ENCODE peak calls at places on chromosomes 4 and X, in nine cellular contexts. C is ovary, G is tibial artery, N is stomach, X is brain microvascular endothelial cell, F is MCF 10A, U is neural crest cell, W is A673, R is endothelial cell. P is an unnamed sample.

GRCh38 chr4:23225564-23225963 is 532.8 kb downstream of the GBA3 start:
- DNase-seq in G (no peak), R (no peak), F (no peak), C (no peak), N (no peak), X (no peak), W (no peak), U (no peak), P (no peak)

GRCh38 chrX:107968623-107969022 is 13.5 kb downstream of the TEX13B start:
- DNase-seq in F (no peak), N (no peak), X (no peak), C (no peak), W (no peak), U (no peak), G (no peak), R (no peak), P (no peak)

GRCh38 chr4:13054410-13054970 is 429.6 kb downstream of the RAB28 start:
- DNase-seq in R (no peak), C (no peak), N (no peak), F (peak; percentile 67), U (no peak), W (no peak), G (peak; percentile 21), X (no peak), P (no peak)

GRCh38 chr4:41644288-41644914 is 104.1 kb downstream of the PHOX2B start:
- DNase-seq in U (peak; percentile 92), X (peak; percentile 14), C (peak; percentile 87), R (peak; percentile 93), N (peak; percentile 78), F (no peak), W (peak; percentile 79), G (peak; percentile 61), P (no peak)

GRCh38 chr4:153083447-153083921 is 120.8 kb upstream of the TRIM2 start:
- DNase-seq in U (peak; percentile 61), W (peak; percentile 88), N (peak; percentile 69), R (peak; percentile 57), F (peak; percentile 83), C (peak; percentile 40), X (peak; percentile 76), G (no peak), P (no peak)

GRCh38 chr4:79852305-79852730 is 220.7 kb downstream of the ANTXR2 start:
- DNase-seq in U (no peak), N (no peak), R (no peak), G (peak; percentile 20), W (peak; percentile 18), C (no peak), F (peak; percentile 50), X (peak; percentile 14), P (no peak)

GRCh38 chrX:40867352-40867751 is 132.0 kb upstream of the MED14 start:
- DNase-seq in N (no peak), X (no peak), G (no peak), U (no peak), R (no peak), C (no peak), F (peak; percentile 81), W (peak; percentile 40), P (no peak)

GRCh38 chrX:112834016-112834855 is 6.4 kb downstream of the AMOT start:
- DNase-seq in U (no peak), C (no peak), F (no peak), G (no peak), X (peak; percentile 1), W (peak; percentile 60), R (no peak), N (no peak), P (no peak)

GRCh38 chr4:183532823-183533222 is 28.0 kb downstream of the ING2 start:
- DNase-seq in N (no peak), C (no peak), F (peak; percentile 34), X (peak; percentile 28), G (no peak), R (no peak), W (no peak), U (no peak), P (no peak)

GRCh38 chr4:41400296-41400695 is 137.7 kb upstream of the LIMCH1 start:
- DNase-seq in R (no peak), W (no peak), X (no peak), N (no peak), G (no peak), C (no peak), F (no peak), U (no peak), P (no peak)

GRCh38 chr4:21139327-21139726 is 439.1 kb downstream of the PACRGL start:
- DNase-seq in W (no peak), U (no peak), C (no peak), G (no peak), X (no peak), F (no peak), R (no peak), N (no peak), P (no peak)

GRCh38 chrX:13101439-13102139 is 57.2 kb upstream of the FAM9C start:
- DNase-seq in X (peak; percentile 88), C (peak; percentile 66), G (peak; percentile 81), R (no peak), U (no peak), W (peak; percentile 63), F (peak; percentile 96), N (peak; percentile 71), P (no peak)

GRCh38 chr4:48620861-48621260 is 130.8 kb downstream of the ZAR1 start:
- DNase-seq in G (no peak), X (no peak), C (no peak), U (no peak), N (no peak), R (no peak), W (no peak), F (no peak), P (no peak)

GRCh38 chr4:86089924-86090323 is 269.9 kb downstream of the MAPK10 start:
- DNase-seq in C (no peak), W (no peak), U (no peak), G (no peak), F (no peak), R (no peak), X (no peak), N (no peak), P (no peak)

GRCh38 chr4:15131551-15131950 is 129.3 kb downstream of the CPEB2 start:
- DNase-seq in W (no peak), U (no peak), R (no peak), G (peak; percentile 23), C (no peak), X (no peak), F (peak; percentile 96), N (no peak), P (no peak)

GRCh38 chrX:9659571-9660195 is 106.0 kb downstream of the GPR143 start:
- DNase-seq in F (no peak), R (no peak), C (no peak), W (no peak), U (no peak), N (no peak), G (no peak), X (no peak), P (no peak)

GRCh38 chr4:140223056-140223810 is 69.2 kb upstream of the MAML3 start:
- DNase-seq in U (no peak), G (no peak), F (no peak), W (no peak), R (no peak), C (no peak), N (no peak), X (peak; percentile 73), P (no peak)

GRCh38 chrX:21319323-21319722 is 54.9 kb upstream of the CNKSR2 start:
- DNase-seq in G (no peak), C (no peak), N (no peak), R (no peak), W (no peak), F (no peak), X (no peak), U (no peak), P (no peak)

GRCh38 chrX:9494806-9495205 is 29.9 kb downstream of the TBL1X start:
- DNase-seq in N (no peak), F (peak; percentile 5), G (no peak), R (no peak), X (no peak), W (no peak), C (no peak), U (no peak), P (no peak)

GRCh38 chr4:146112389-146112788 is 63.1 kb upstream of the LSM6 start:
- DNase-seq in W (no peak), N (no peak), X (no peak), G (no peak), U (no peak), R (no peak), F (no peak), C (no peak), P (no peak)
- TF ChIP-seq CTCF in W (no peak), N (no peak), X (no peak), G (no peak), U (no peak), R (no peak), F (no peak), C (no peak), P (no peak)

GRCh38 chrX:129158505-129158904 is 364.8 kb downstream of the SMARCA1 start:
- DNase-seq in X (no peak), N (no peak), C (no peak), R (no peak), W (no peak), G (no peak), F (no peak), U (no peak), P (no peak)
- TF ChIP-seq CTCF in X (no peak), N (no peak), C (no peak), R (no peak), W (no peak), G (no peak), F (no peak), U (peak; percentile 22), P (no peak)

DNA sequence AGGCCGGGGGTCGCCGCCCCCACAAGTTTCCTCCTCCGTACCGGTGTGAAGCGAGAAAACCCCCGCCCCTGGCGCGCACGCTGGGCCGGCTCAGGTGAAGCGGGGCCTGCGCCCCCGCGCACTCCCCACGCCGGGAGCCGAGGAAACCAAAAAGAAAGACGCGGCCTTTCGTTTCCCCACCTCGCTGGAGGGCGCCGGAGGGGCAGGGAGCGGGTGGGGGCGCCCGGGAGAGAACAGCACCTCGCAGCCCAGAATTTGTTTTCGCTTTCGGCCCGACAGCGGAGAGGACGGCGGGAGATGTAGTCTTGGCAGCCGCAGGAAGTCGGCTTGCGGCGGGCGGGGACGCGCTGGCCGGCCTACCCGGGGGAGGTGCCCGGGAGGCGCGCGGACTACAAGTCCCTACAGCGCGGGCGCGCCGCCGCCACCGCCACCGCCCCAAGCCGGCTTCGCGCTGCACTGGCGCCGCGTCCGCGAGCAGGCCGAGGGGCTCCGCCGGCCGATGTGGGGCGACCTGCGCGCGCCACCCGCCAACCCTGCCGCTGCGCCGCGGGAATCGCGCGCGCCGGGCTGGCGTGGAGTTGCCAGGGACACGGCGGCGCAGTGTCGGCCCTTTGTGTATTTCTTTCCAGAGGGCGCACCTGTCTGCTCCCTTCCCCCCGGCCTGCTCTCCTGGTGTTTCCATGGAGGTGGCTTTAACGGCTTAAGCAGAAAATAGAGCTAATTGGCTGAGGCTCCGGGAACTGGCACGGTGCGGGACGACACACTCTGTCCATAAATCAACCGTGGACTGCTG is at the start of gene OTUD4:
- DNase-seq in N (peak; percentile 97), X (peak; percentile 93), R (peak; percentile 93), C (peak; percentile 96), W (peak; percentile 97), U (peak; percentile 80), G (peak; percentile 95), F (peak; percentile 92), P (peak; percentile 91)
- TF ChIP-seq CTCF in N (no peak), X (peak; percentile 27), R (no peak), C (no peak), W (peak; percentile 38), U (peak; percentile 17), G (no peak), F (no peak), P (no peak)

DNA sequence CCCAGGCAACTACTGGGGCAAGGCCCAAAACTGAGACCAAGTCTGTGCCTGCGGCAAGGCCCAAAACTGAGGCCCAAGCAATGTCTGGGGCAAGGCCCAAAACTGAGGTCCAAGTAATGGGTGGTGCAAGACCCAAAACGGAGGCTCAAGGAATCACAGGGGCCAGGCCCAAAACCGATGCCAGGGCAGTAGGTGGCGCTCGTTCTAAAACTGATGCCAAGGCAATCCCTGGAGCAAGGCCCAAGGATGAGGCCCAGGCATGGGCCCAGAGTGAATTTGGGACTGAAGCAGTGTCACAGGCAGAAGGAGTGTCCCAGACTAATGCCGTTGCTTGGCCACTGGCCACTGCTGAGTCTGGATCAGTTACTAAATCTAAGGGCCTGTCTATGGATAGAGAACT is 2.7 kb downstream of the GPRASP2 start:
- DNase-seq in C (no peak), N (no peak), R (no peak), F (no peak), X (no peak), W (peak; percentile 28), G (no peak), U (no peak), P (no peak)
- TF ChIP-seq CTCF in C (no peak), N (no peak), R (no peak), F (no peak), X (no peak), W (peak; percentile 54), G (no peak), U (no peak), P (no peak)

P was measured in activated B cell treated with CpG ODN at 0.5 μM for 24 hours.